ENCODE peak calls at places on chromosomes 11 and 22, in seven cellular contexts. O is naive thymus-derived CD4-positive, alpha-beta T cell; Z is PC-3; K is upper lobe of right lung; V is testis; H is CD8-positive, alpha-beta T cell; E is psoas muscle. Y is an unnamed sample. For H3K36me3 and H3K4me1, the result is how much of the 10 kb centered on the place peaks cover.

GRCh38 chr11:69697489-69697843 is 6.4 kb downstream of the FGF19 start:
- DNase-seq in O (no peak), E (no peak), H (no peak), Z (no peak), V (no peak), K (no peak), Y (no peak)

GRCh38 chr22:24930678-24931077 is 15.8 kb downstream of the LHFPL7 start:
- DNase-seq in K (no peak), Z (no peak), E (no peak), H (no peak), V (no peak), O (no peak), Y (no peak)

GRCh38 chr22:40000171-40000570 is 5.4 kb downstream of the FAM83F start:
- DNase-seq in Z (no peak), H (no peak), K (no peak), V (no peak), O (no peak), E (no peak), Y (no peak)

GRCh38 chr11:272931-273198 is 5.3 kb upstream of the NLRP6 start:
- DNase-seq in V (no peak), Z (no peak), H (no peak), E (no peak), K (no peak), O (no peak), Y (no peak)

GRCh38 chr22:22030493-22031182 is 48.1 kb upstream of the TOP3B start:
- DNase-seq in E (peak), O (no peak), K (no peak), H (no peak), V (peak), Z (no peak), Y (peak)

GRCh38 chr11:16977136-16978020 is 36.8 kb downstream of the PLEKHA7 start:
- DNase-seq in V (no peak), H (no peak), O (no peak), Z (no peak), E (no peak), K (no peak), Y (no peak)

GRCh38 chr11:64224891-64225607 is 937 bp downstream of the TRPT1 start:
- DNase-seq in V (no peak), E (no peak), H (no peak), K (peak), Z (no peak), O (no peak), Y (no peak)

GRCh38 chr11:27722117-27722844 is 22.0 kb upstream of the BDNF start:
- DNase-seq in O (no peak), V (no peak), K (no peak), Z (no peak), H (no peak), E (no peak), Y (peak)

GRCh38 chr11:109015283-109015682 is 350.4 kb downstream of the DDX10 start:
- DNase-seq in V (no peak), H (no peak), O (no peak), K (no peak), E (no peak), Z (peak), Y (no peak)

GRCh38 chr22:32932176-32932575 is 126.0 kb downstream of the SYN3 start:
- DNase-seq in Z (no peak), H (no peak), O (no peak), K (no peak), V (no peak), E (no peak), Y (no peak)

GRCh38 chr11:92667446-92668165 is 301.8 kb upstream of the MTNR1B start:
- DNase-seq in V (no peak), E (no peak), O (no peak), K (no peak), H (no peak), Z (no peak), Y (no peak)

GRCh38 chr11:69854719-69855118 is 35.5 kb upstream of the FGF3 start:
- DNase-seq in H (no peak), V (no peak), O (no peak), Z (peak), E (no peak), K (no peak), Y (no peak)

GRCh38 chr11:93000511-93001476 is 31.3 kb downstream of the MTNR1B start:
- DNase-seq in K (no peak), O (no peak), E (no peak), H (no peak), Z (peak), V (no peak), Y (peak)

GRCh38 chr11:68678031-68678441 is 6.3 kb upstream of the GAL start:
- DNase-seq in K (peak), Z (no peak), E (no peak), H (no peak), V (no peak), O (no peak), Y (no peak)

GRCh38 chr22:35305525-35306070 is 5.9 kb downstream of the TOM1 start:
- DNase-seq in E (no peak), K (no peak), H (no peak), Z (no peak), V (no peak), O (no peak), Y (no peak)

GRCh38 chr11:117780456-117780855 is 16.6 kb downstream of the DSCAML1 start:
- DNase-seq in K (no peak), H (no peak), O (no peak), V (no peak), Z (no peak), E (no peak), Y (no peak)

GRCh38 chr11:32094931-32095330 is 4.1 kb downstream of the RCN1 start:
- DNase-seq in H (no peak), E (peak), Z (no peak), K (no peak), V (no peak), O (no peak), Y (no peak)

GRCh38 chr11:69292221-69292648 is 1.7 kb upstream of the MYEOV start:
- DNase-seq in Z (peak), K (no peak), E (no peak), H (peak), V (no peak), O (peak), Y (peak)

GRCh38 chr11:34887260-34887659 is 28.9 kb downstream of the APIP start:
- DNase-seq in V (no peak), H (no peak), E (no peak), K (no peak), O (no peak), Z (no peak), Y (no peak)

GRCh38 chr11:126341760-126342161 is 13.7 kb upstream of the ST3GAL4 start:
- DNase-seq in K (no peak), Z (peak), O (no peak), H (no peak), E (no peak), V (no peak), Y (peak)

GRCh38 chr22:42158456-42159132 is 28.0 kb upstream of the CYP2D6 start:
- DNase-seq in K (no peak), Z (no peak), H (no peak), O (no peak), E (no peak), V (no peak), Y (no peak)

DNA sequence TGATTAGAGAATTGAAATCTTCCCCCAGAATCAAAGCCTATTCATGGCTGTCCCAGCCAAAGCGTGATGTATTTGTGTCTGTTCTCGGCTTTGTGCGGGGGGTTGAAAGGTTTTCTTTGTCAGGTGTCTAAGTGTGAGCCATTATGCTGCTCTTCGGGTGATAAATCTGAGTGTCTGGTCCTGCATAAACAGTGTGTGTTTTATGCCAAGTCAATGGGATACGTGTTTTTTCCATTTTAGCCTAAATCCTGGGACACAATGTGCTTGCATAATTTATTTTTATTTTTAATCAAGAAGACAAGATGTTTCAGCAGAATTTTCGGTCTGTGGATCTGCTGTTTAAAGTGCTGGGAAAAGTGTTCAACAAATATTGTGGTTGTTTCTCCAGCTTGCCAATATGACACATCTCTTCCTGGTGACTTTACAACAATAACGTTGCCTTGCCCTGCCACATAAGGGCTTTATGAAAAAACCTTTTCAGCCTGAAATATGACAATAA is 267.7 kb downstream of the TBC1D22A start:
- DNase-seq in Z (peak), K (no peak), O (no peak), E (no peak), H (no peak), V (no peak), Y (no peak)
- H3K4me3 ChIP-seq in Z (no peak), K (no peak), O (no peak), E (no peak), H (no peak), V (no peak), Y (no peak)

GRCh38 chr11:85955531-85955930 is 100.3 kb downstream of the CCDC83 start:
- DNase-seq in O (no peak), H (no peak), K (no peak), Z (no peak), V (no peak), E (no peak), Y (no peak)

GRCh38 chr11:85961930-85962363 is 106.8 kb downstream of the CCDC83 start:
- DNase-seq in E (no peak), Z (no peak), V (no peak), O (no peak), K (no peak), H (no peak), Y (no peak)

GRCh38 chr11:85961130-85961529 is 105.9 kb downstream of the CCDC83 start:
- DNase-seq in V (no peak), H (no peak), O (no peak), E (no peak), Z (no peak), K (no peak), Y (no peak)

GRCh38 chr11:85965202-85965601 is 103.7 kb downstream of the PICALM start:
- DNase-seq in H (no peak), E (no peak), V (no peak), O (no peak), K (no peak), Z (no peak), Y (no peak)

DNA sequence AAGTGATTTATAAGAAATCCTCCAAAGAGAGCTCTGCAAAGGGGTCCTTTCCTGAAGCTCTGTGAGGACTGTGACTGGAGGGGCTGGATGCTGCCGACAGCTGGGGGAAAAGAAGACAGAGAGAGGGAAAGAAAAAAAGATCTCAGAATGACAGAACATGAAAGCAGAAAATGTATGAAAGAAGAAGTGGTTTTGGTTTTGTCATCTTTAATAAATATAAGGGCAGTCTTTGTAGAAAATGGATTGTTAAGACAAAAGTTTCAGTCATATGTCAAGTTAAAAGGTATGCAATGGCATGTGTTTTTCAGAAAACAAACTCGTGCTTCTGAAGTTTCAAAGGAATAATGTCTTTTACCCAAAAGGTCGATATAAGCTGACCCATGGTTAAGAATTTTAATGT is 105.5 kb downstream of the CCDC83 start:
- DNase-seq in V (no peak), H (no peak), O (no peak), K (no peak), Z (no peak), E (no peak), Y (no peak)
- H3K36me3 ChIP-seq in V (under half), H (under half), O (under half), K (half or more), Z (under half), E (under half), Y (under half)

GRCh38 chr22:17012267-17012666 is 4.2 kb upstream of the GAB4 start:
- DNase-seq in K (no peak), H (no peak), Z (no peak), E (no peak), V (no peak), O (no peak), Y (no peak)
- H3K4me1 ChIP-seq in K (under half), H (under half), Z (under half), E (under half), V (under half), O (under half), Y (under half)

GRCh38 chr11:12599408-12600143 is 74.6 kb upstream of the TEAD1 start:
- DNase-seq in H (peak), Z (peak), E (peak), K (peak), V (peak), O (peak), Y (peak)
- H3K4me3 ChIP-seq in H (no peak), Z (no peak), E (no peak), K (no peak), V (no peak), O (no peak), Y (no peak)

GRCh38 chr11:100593321-100593720 is 93.8 kb upstream of the ARHGAP42 start:
- DNase-seq in K (no peak), O (no peak), E (no peak), V (no peak), Z (no peak), H (no peak), Y (no peak)
- H3K36me3 ChIP-seq in K (under half), O (under half), E (under half), V (under half), Z (under half), H (under half), Y (under half)

DNA sequence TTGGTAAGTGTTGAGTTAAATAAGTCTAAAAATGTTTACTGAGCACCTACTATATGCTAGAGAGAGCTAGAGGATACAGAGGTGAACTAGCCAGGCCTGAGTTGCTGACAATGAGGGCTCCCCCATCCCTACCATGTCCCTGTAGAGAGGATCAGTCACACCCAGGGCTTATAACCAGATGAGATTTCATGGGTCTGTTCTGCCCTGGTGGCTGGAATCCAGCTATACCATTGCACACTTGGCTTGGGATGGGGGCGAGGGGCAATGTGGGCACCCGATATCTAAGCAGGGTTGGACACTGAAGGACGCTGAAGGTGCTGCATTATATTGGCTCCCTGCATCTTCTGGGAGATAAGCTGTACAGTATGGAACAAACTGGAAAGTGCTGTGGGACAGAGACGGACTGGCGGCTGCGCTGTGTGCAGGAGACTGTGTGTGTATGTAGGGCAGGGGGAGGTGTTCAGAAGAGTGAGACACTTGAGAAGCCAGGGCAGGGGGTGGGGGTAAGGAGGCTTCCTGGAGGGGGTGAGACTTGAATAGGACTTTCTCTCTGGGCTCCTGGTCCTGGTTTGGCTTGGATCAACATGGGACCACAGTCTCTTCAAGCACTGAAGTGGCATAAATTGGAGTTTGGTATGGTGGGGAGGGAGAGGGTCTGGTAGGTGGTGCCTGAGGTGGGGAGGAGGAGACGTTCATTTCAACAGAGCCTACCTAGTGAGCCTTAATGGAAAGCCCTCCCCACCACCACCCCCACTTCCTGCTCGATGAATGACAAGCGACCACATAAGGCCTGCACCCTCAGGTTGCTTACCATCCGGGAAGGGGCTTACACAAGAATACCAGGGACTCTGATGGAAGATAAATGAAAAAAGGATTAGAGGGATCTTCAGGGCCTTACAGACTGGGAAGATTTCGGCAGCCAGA is 1.8 kb downstream of the CD82 start:
- DNase-seq in H (peak), Z (no peak), K (no peak), O (peak), E (no peak), V (no peak), Y (no peak)
- H3K4me1 ChIP-seq in H (under half), Z (under half), K (half or more), O (half or more), E (half or more), V (under half), Y (under half)

GRCh38 chr11:14308897-14309387 is 50.0 kb downstream of the RRAS2 start:
- DNase-seq in O (no peak), E (no peak), K (no peak), Z (no peak), H (no peak), V (no peak), Y (no peak)
- H3K4me3 ChIP-seq in O (no peak), E (no peak), K (no peak), Z (no peak), H (no peak), V (no peak), Y (no peak)

GRCh38 chr11:65526744-65527143 is 1.9 kb downstream of the SCYL1 start:
- DNase-seq in K (peak), Z (no peak), V (no peak), O (no peak), E (no peak), H (no peak), Y (no peak)

GRCh38 chr11:65529475-65530156 is 4.7 kb downstream of the SCYL1 start:
- DNase-seq in H (no peak), Z (no peak), O (no peak), K (no peak), V (peak), E (no peak), Y (no peak)

GRCh38 chr11:65532388-65533064 is 7.6 kb downstream of the SCYL1 start:
- DNase-seq in K (no peak), Z (no peak), E (no peak), V (no peak), H (no peak), O (no peak), Y (no peak)

GRCh38 chr11:65528819-65529350 is 4.0 kb downstream of the SCYL1 start:
- DNase-seq in V (no peak), K (no peak), H (no peak), O (no peak), E (no peak), Z (no peak), Y (no peak)

DNA sequence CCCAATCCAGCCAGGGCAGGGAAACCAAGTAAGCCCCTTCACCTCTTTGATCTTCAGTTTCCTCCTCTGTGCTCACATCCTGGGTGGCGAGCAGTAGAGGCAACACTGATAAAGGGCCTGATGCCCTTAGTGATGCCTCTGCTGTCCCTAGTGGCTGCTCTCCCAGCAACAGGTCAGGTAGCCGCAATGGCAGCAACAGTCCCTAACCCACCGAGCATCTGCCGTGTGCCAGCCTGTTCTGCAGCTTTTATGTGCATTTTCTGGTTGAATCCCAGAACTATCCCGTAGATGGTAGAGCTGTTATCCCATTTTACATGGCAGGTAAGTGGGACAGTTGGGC is 5.2 kb downstream of the SCYL1 start:
- DNase-seq in Z (no peak), V (no peak), K (no peak), O (peak), H (no peak), E (no peak), Y (no peak)
- H3K36me3 ChIP-seq in Z (under half), V (under half), K (half or more), O (under half), H (under half), E (under half), Y (under half)

GRCh38 chr11:96260067-96260511 is 82.9 kb downstream of the MAML2 start:
- DNase-seq in V (no peak), K (no peak), E (no peak), Z (peak), O (no peak), H (no peak), Y (no peak)

GRCh38 chr11:96259053-96259837 is 83.8 kb downstream of the MAML2 start:
- DNase-seq in O (peak), E (no peak), H (no peak), V (no peak), Z (peak), K (no peak), Y (no peak)

GRCh38 chr11:96263361-96263763 is 79.6 kb downstream of the MAML2 start:
- DNase-seq in O (no peak), K (no peak), Z (peak), E (no peak), V (no peak), H (no peak), Y (no peak)

GRCh38 chr11:96257972-96258951 is 84.7 kb downstream of the MAML2 start:
- DNase-seq in H (peak), Z (no peak), E (no peak), V (no peak), K (no peak), O (peak), Y (no peak)

DNA sequence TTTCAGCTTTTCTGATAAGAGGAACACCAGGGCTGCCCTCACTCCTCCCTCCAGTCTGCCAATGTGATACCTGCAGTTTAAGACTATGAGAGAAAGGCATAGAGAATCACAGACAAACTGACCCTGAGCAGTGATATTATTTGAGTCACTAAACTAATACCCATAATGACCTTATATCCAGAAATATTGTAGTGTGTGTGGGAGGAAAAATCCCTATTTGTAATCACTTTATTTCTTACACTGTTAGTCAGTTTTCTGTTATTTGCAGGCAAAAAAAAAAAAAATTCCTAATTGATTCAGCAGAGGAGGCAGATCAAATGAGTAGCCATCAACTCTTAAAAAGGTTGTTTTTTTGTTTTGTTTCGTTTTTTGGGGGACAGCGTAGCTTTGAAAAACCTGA is 82.5 kb downstream of the MAML2 start:
- DNase-seq in E (no peak), K (no peak), V (no peak), Z (peak), O (no peak), H (no peak), Y (no peak)
- H3K4me1 ChIP-seq in E (under half), K (half or more), V (under half), Z (half or more), O (half or more), H (half or more), Y (under half)